ENCODE peak calls at places on chromosomes 7 and 10, in eight cellular contexts. I is PC-3; X is HEK293T; Q is cardiac muscle cell; N is activated T-helper 1 cell treated with anti-CD3 and anti-CD28 coated beads, Interleukin-2, amount 50 U/mL, for 16 hours; T is germinal center; K is NCI-H146; F is stimulated activated CD4-positive, alpha-beta T cell treated with anti-CD3 and anti-CD28 coated beads, Interleukin-12 subunit alpha, Interleukin-12 subunit beta, amount 100 ng/mL, for 4 hours. C is an unnamed sample.
A peak's percentile ranks its signal among the peaks of the same experiment; 100 is the strongest.

GRCh38 chr10:93600446-93600860 is 582 bp downstream of the RBP4 start:
- DNase-seq in N (no peak), T (no peak), X (no peak), F (no peak), I (no peak), K (no peak), Q (no peak), C (peak; percentile 3)

GRCh38 chr7:43785425-43785824 is 26.9 kb downstream of the BLVRA start:
- DNase-seq in T (no peak), Q (peak; percentile 95), X (no peak), K (no peak), F (no peak), N (no peak), I (peak; percentile 67), C (peak; percentile 13)

GRCh38 chr10:79073784-79074432 is 5.1 kb downstream of the ZMIZ1 start:
- DNase-seq in Q (peak; percentile 54), N (no peak), T (no peak), X (no peak), F (no peak), I (peak; percentile 71), K (peak; percentile 30), C (peak; percentile 58)

GRCh38 chr7:144529269-144529926 is 125.9 kb upstream of the NOBOX start:
- DNase-seq in Q (no peak), F (no peak), N (no peak), X (no peak), K (no peak), I (no peak), T (no peak), C (no peak)

GRCh38 chr10:36675458-36675880 is 449.9 kb upstream of the ANKRD30A start:
- DNase-seq in T (no peak), I (peak; percentile 100), X (no peak), F (no peak), Q (peak; percentile 35), N (no peak), K (no peak), C (no peak)

GRCh38 chr7:31478744-31479143 is 35.1 kb upstream of the ITPRID1 start:
- DNase-seq in X (no peak), T (no peak), K (no peak), Q (no peak), N (no peak), F (no peak), I (no peak), C (no peak)

GRCh38 chr10:26855186-26855585 is 5.6 kb downstream of the ABI1 start:
- DNase-seq in F (no peak), N (no peak), X (no peak), T (no peak), Q (peak; percentile 31), I (peak; percentile 48), K (no peak), C (peak; percentile 48)

GRCh38 chr10:83222300-83222699 is 917.0 kb upstream of the GHITM start:
- DNase-seq in I (no peak), F (no peak), T (no peak), X (no peak), K (no peak), N (no peak), Q (no peak), C (no peak)

GRCh38 chr7:47226688-47227087 is 355.2 kb downstream of the TNS3 start:
- DNase-seq in T (peak; percentile 27), Q (no peak), F (no peak), X (no peak), I (no peak), N (no peak), K (no peak), C (no peak)